ENCODE peak calls at places on chromosome 10, in four cellular contexts. K is IMR-90; A is body of pancreas; P is CD8-positive, alpha-beta memory T cell. M is an unnamed sample. For H3K36me3, the result is how much of the 10 kb centered on the place peaks cover.

GRCh38 chr10:12412671-12413368 is 63.5 kb downstream of the CAMK1D start:
- DNase-seq in K (no peak), A (no peak), P (peak), M (no peak)

GRCh38 chr10:77287647-77288120 is 349.9 kb downstream of the KCNMA1 start:
- DNase-seq in K (no peak), A (peak), P (no peak), M (no peak)

GRCh38 chr10:89946106-89946505 is 244.7 kb downstream of the KIF20B start:
- DNase-seq in K (peak), A (no peak), P (no peak), M (no peak)

GRCh38 chr10:35152992-35153391 is 26.3 kb downstream of the CREM start:
- DNase-seq in K (no peak), A (no peak), P (no peak), M (no peak)

GRCh38 chr10:48467669-48468068 is 137.2 kb downstream of the ARHGAP22 start:
- DNase-seq in K (no peak), A (no peak), P (no peak), M (no peak)

GRCh38 chr10:24468281-24468751 is 255.4 kb downstream of the ARHGAP21 start:
- DNase-seq in K (no peak), A (peak), P (no peak), M (no peak)

GRCh38 chr10:85594239-85594638 is 772.4 kb downstream of the GRID1 start:
- DNase-seq in K (no peak), A (no peak), P (no peak), M (no peak)

GRCh38 chr10:88162852-88163251 is 299.4 kb downstream of the PTEN start:
- DNase-seq in K (no peak), A (no peak), P (no peak), M (no peak)

GRCh38 chr10:17035446-17035845 is 94.2 kb downstream of the CUBN start:
- DNase-seq in K (no peak), A (no peak), P (no peak), M (no peak)

GRCh38 chr10:88792656-88793055 is 9.9 kb upstream of the LIPM start:
- DNase-seq in K (peak), A (no peak), P (no peak), M (no peak)

GRCh38 chr10:133275683-133276092 is 980 bp downstream of the ADAM8 start:
- DNase-seq in K (no peak), A (no peak), P (no peak), M (no peak)

GRCh38 chr10:35423505-35424306 is 87.4 kb downstream of the CCNY start:
- DNase-seq in K (peak), A (no peak), P (no peak), M (no peak)

GRCh38 chr10:83881647-83882046 is 257.7 kb upstream of the GHITM start:
- DNase-seq in K (no peak), A (no peak), P (no peak), M (no peak)

GRCh38 chr10:112658900-112659328 is 211.9 kb downstream of the VTI1A start:
- DNase-seq in K (no peak), A (no peak), P (no peak), M (no peak)

GRCh38 chr10:133140417-133141143 is 19.4 kb upstream of the KNDC1 start:
- DNase-seq in K (no peak), A (no peak), P (no peak), M (no peak)

GRCh38 chr10:132117636-132118190 is 52.0 kb downstream of the JAKMIP3 start:
- DNase-seq in K (no peak), A (no peak), P (no peak), M (no peak)

GRCh38 chr10:23422003-23422411 is 16.9 kb upstream of the OTUD1 start:
- DNase-seq in K (no peak), A (no peak), P (no peak), M (no peak)

GRCh38 chr10:17025444-17026295 is 103.9 kb downstream of the CUBN start:
- DNase-seq in K (peak), A (peak), P (peak), M (no peak)

GRCh38 chr10:104297697-104298660 is 29.0 kb downstream of the GSTO2 start:
- DNase-seq in K (peak), A (no peak), P (no peak), M (no peak)

GRCh38 chr10:59805043-59805442 is 51.8 kb upstream of the MRLN start:
- DNase-seq in K (peak), A (peak), P (no peak), M (peak)

DNA sequence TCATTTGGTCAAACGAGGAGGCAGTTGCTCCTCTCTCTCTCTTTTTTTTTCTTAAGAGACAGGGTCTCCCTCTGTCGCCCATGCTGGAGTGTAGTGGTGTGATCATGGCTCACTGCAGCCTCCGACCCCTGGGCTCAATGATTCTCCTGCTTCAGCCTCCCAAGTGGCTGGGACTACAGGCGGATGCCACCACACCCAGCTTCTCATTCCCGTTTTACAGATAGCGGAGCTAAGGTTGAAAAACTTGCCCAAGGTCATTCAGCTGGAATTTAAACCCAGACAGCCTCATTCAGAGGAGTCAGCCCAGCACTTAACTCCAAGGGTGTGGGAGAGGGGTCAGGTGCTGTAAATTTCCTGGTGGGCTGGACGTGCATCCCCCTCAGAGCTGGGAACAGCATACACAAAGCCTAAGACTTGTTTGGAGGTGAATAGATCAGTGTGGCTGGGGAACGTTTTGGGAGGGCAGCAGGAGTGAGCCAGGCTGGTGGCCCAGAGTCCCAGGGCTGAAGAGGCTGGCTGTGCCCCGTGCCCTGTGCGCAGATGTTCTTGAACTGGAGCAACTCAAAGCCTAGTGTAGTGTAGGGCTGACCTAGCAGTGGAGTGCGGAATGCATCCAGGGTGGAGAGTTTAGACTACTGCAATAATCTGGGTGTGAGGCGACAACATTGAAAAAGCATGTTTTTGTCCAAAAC is 2.3 kb downstream of the HTRA1 start:
- DNase-seq in K (no peak), A (no peak), P (no peak), M (no peak)
- H3K4me3 ChIP-seq in K (peak), A (no peak), P (no peak), M (no peak)

GRCh38 chr10:26821699-26822542 is 38.8 kb downstream of the ABI1 start:
- DNase-seq in K (no peak), A (no peak), P (no peak), M (no peak)
- H3K36me3 ChIP-seq in K (under half), A (under half), P (under half), M (under half)

DNA sequence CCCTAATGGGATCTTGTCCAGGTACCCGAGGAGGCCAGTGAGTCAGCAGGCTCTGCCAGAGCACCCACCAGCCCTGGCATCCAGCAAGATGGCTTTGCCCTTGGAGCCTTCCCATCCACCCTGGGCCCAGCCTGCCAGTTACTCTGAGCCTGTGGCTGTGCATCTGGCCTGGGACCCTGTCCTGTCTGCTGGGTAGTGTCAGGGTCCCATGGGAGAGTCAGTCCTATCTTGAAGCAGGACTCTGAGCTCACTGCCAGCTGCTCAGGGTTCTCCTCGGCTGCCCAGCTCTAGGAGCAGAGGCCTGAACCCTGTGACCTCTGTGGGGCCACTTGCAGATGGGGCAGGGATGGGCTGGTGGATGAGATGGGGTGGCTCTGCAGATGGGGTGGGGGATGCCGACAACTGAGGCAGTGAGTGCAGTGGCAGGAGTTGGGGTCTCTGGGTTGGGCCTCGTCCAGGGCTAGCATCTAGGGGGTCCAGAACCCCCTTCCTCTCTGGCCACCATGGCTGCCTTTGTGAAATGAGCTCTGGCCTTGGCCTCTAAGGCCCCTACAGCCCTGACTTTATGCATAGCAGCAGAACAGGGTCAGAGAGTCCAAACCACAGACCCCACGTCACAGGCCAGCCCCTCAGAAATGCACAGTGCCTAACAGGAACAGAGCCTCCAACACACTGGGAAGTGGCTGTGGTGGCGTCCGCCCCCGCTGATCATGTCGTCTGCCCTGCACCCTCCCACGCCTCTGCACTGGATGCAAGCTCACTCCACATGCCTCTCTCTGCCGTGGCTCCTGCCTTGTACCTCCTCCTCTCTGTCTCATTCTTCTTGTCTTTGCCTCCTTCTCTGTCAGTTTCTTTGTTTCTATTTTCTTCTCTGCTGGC is 88.1 kb upstream of the RET start:
- DNase-seq in K (no peak), A (no peak), P (no peak), M (no peak)
- H3K4me3 ChIP-seq in K (no peak), A (no peak), P (no peak), M (no peak)

GRCh38 chr10:91257310-91257709 is 36.8 kb downstream of the PCGF5 start:
- DNase-seq in K (no peak), A (no peak), P (no peak), M (no peak)
- H3K36me3 ChIP-seq in K (under half), A (under half), P (under half), M (under half)

DNA sequence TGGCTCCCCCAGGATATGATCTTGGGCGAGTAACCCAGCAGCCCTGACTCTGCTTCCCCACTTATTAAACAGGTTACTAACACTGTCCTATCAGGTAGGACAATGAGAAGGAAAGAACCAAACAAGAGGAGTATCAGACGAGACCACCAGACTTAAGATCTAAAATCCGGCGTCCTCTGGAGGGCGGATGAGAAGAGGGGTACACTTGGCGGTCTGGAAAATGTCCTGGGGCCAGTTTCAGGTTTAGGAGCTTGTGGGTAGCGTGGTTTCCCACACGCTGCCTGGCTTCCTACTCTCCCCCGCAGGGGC is 644 bp downstream of the ZNF32 start:
- DNase-seq in K (no peak), A (no peak), P (no peak), M (no peak)
- H3K4me3 ChIP-seq in K (peak), A (peak), P (peak), M (peak)

DNA sequence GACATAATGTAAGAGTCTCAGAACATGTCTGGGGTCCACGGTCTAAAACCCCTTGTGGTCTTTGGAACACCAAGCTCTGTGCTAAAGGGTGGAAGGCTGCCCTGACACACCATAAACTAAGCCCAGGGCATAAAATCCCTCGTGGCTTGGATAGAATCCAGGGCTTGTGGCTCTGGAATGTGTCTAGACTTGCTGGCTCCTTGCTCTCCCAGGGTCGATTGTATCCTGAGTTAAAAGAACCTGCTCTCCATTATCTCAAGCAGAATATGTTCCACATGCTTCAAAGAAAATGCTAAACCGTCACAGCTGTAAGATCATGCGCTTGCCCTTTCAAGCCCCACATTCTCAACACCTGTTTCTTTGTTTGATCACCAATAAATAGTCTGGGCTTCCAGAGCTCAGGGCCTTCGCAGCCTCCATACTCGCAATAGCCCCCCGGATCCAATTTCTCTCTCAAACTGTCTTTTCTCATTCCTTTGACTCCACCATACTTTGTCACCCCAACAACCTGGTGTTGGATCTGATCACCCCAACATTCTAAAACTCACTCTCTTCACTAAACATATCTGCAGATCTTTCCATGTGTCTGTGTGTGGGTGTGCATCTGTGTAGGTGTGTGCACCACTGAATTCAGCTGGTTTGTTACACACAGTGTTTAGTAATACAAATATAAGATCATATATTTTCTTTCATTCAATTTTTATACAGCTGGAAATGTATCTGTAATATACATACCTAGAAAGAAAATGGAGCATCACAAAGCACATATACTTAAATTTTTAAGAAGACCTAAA is 238.5 kb downstream of the ZMYND11 start:
- DNase-seq in K (peak), A (peak), P (no peak), M (no peak)
- H3K36me3 ChIP-seq in K (under half), A (under half), P (under half), M (under half)

GRCh38 chr10:93541402-93542357 is 24.8 kb upstream of the FFAR4 start:
- DNase-seq in K (peak), A (peak), P (no peak), M (no peak)
- H3K4me3 ChIP-seq in K (peak), A (no peak), P (no peak), M (no peak)